ENCODE peak calls at places on chromosomes 11 and 22, in four cellular contexts. J, Y, A and R are unnamed samples.

GRCh38 chr11:116970485-116971292 is 127.5 kb downstream of the SIK3 start:
- DNase-seq in A (no peak), Y (no peak), J (no peak), R (no peak)

GRCh38 chr22:39997939-39998726 is 3.4 kb downstream of the FAM83F start:
- DNase-seq in A (no peak), J (no peak), Y (no peak), R (peak)

GRCh38 chr11:46356911-46357482 is 9.7 kb downstream of the DGKZ start:
- DNase-seq in J (no peak), Y (no peak), A (no peak), R (no peak)

GRCh38 chr22:25153961-25154685 is 45.5 kb upstream of the CRYBB3 start:
- DNase-seq in J (no peak), A (peak), Y (no peak), R (peak)

GRCh38 chr11:32884770-32885384 is 7.7 kb upstream of the QSER1 start:
- DNase-seq in Y (peak), J (no peak), A (no peak), R (peak)

GRCh38 chr11:129703846-129704245 is 111.8 kb upstream of the TMEM45B start:
- DNase-seq in J (no peak), Y (peak), A (no peak), R (no peak)

GRCh38 chr11:78478536-78478935 is 60.9 kb upstream of the GAB2 start:
- DNase-seq in J (no peak), A (no peak), Y (no peak), R (no peak)

GRCh38 chr11:93570759-93571413 is 27.7 kb upstream of the SMCO4 start:
- DNase-seq in A (peak), Y (no peak), J (no peak), R (no peak)

GRCh38 chr11:8338138-8338537 is 74.5 kb upstream of the LMO1 start:
- DNase-seq in A (peak), Y (peak), J (no peak), R (peak)

GRCh38 chr22:29314074-29314473 is 1.4 kb downstream of the RASL10A start:
- DNase-seq in J (no peak), A (no peak), Y (no peak), R (no peak)

GRCh38 chr22:50269573-50270301 is 443 bp downstream of the MAPK11 start:
- DNase-seq in Y (peak), A (no peak), J (no peak), R (no peak)

GRCh38 chr11:115151010-115151409 is 353.2 kb downstream of the CADM1 start:
- DNase-seq in Y (no peak), J (no peak), A (no peak), R (no peak)

DNA sequence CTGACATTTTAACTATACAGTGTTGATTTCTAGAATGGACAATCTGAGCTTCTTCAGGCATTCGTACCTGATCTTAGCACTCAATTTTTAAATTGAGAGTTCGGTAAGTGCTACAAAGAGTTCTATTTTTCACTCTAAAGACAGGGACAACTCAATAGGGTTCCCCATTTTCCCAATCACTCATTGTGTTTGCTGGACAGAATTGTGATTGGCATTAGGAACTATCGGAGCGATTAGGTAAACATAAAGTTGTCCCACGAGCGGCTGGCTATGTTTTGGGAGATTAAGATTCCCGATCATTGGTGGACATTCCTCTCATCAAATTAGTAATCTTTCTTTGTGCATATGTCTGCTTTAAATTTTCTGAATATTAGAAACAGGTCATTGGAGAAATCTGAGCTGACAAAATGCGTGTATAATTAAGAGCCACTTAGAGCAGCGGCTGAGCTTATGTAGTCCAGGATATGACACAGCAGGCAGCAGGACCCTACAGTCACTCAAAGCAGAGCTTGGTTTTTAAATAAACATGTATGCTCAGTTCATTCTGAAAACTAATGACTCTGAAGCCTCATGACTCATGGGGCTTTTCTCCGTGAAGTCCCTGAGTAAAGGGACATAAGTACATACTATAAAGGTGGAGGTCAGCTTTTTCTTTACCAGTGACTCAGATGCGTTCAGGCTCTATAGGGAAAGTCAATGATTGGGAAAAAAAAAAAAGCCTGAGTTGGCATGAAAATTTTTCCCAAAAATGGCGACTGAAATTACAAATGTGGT is 109.4 kb downstream of the GRIA4 start:
- DNase-seq in Y (no peak), J (peak), A (peak), R (no peak)
- TF ChIP-seq JUNB in Y (no peak), J (peak), A (no peak), R (no peak)

GRCh38 chr11:47595967-47596366 is 1.8 kb upstream of the C1QTNF4 start:
- DNase-seq in A (no peak), Y (no peak), J (no peak), R (no peak)

GRCh38 chr11:47595029-47595428 is 818 bp upstream of the C1QTNF4 start:
- DNase-seq in A (no peak), J (no peak), Y (no peak), R (no peak)

GRCh38 chr11:47592970-47593369 is 1.2 kb downstream of the C1QTNF4 start:
- DNase-seq in Y (no peak), J (no peak), A (no peak), R (no peak)

GRCh38 chr11:47593492-47593933 is 698 bp downstream of the C1QTNF4 start:
- DNase-seq in J (no peak), Y (no peak), A (no peak), R (no peak)

GRCh38 chr11:47593934-47594855 is at the start of gene C1QTNF4:
- DNase-seq in J (no peak), Y (no peak), A (no peak), R (peak)
- TF ChIP-seq EZH2 in J (no peak), Y (no peak), A (no peak), R (peak)

GRCh38 chr11:45022294-45023064 is 71.8 kb upstream of the TP53I11 start:
- DNase-seq in Y (no peak), A (no peak), J (no peak), R (peak)
- TF ChIP-seq JUNB in Y (no peak), A (no peak), J (no peak), R (no peak)

GRCh38 chr22:45865561-45866397 is 111.2 kb downstream of the WNT7B start:
- DNase-seq in Y (no peak), A (no peak), J (no peak), R (peak)

GRCh38 chr22:45867906-45868555 is 108.9 kb downstream of the WNT7B start:
- DNase-seq in A (no peak), J (no peak), Y (no peak), R (peak)

GRCh38 chr22:45868586-45869443 is 108.1 kb downstream of the WNT7B start:
- DNase-seq in Y (no peak), J (no peak), A (no peak), R (no peak)

GRCh38 chr22:45866398-45867117 is 110.4 kb downstream of the WNT7B start:
- DNase-seq in Y (no peak), A (no peak), J (no peak), R (peak)

GRCh38 chr22:45867118-45867905 is 109.7 kb downstream of the WNT7B start:
- DNase-seq in A (no peak), J (no peak), Y (no peak), R (peak)
- TF ChIP-seq EZH2 in A (no peak), J (no peak), Y (no peak), R (peak)

DNA sequence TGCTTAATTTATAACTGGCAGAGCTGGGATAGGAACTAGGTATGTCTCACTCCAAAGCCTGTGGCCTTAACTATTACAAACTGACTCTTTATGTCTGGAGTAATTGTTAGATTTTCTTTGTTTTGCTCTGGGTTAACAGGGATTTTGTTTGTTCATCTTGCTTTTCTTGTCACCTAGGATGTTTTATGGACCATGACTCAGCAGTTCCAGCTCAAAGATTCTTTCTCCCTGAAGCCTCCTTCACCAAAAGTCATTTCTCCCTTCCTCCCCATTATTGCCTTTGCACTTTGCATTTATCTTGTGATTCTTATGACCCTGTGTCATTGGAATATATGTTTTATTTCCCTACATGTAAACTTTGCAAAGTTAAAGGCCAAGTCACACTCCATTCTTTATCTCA is 327.9 kb downstream of the DLG2 start:
- DNase-seq in A (no peak), Y (no peak), J (no peak), R (peak)
- TF ChIP-seq JUNB in A (no peak), Y (no peak), J (no peak), R (no peak)

DNA sequence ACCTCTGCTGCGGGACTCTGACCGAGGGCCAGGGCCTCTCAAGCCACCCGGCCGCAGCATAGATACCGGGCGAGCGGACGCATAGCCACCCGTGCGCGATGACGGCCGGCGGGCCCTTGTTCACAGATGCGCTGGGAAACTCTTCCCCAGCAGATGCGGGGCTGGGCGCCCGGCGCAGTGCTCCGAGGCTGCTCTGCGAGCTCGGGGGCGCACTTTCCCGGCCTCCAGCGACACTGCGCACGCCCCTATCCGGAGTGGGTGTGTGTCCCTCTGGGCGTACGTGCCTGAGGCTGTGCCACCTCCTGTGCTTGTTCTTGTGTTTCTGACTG is 104.7 kb upstream of the E2F8 start:
- DNase-seq in A (no peak), Y (no peak), J (no peak), R (peak)
- TF ChIP-seq EZH2 in A (no peak), Y (no peak), J (no peak), R (no peak)

GRCh38 chr11:15747671-15748070 is 608.7 kb downstream of the SOX6 start:
- DNase-seq in A (no peak), Y (no peak), J (peak), R (no peak)
- TF ChIP-seq JUNB in A (no peak), Y (no peak), J (no peak), R (no peak)

GRCh38 chr11:114058871-114059277 is 637 bp upstream of the ZBTB16 start:
- DNase-seq in Y (no peak), J (no peak), A (no peak), R (peak)

GRCh38 chr11:114060402-114061052 is 1.0 kb downstream of the ZBTB16 start:
- DNase-seq in J (no peak), A (no peak), Y (peak), R (peak)

GRCh38 chr11:114059278-114059983 is at the start of gene ZBTB16:
- DNase-seq in J (no peak), A (no peak), Y (peak), R (peak)

GRCh38 chr11:114061053-114062049 is 1.8 kb downstream of the ZBTB16 start:
- DNase-seq in J (no peak), Y (peak), A (no peak), R (peak)

GRCh38 chr11:114059984-114060401 is 482 bp downstream of the ZBTB16 start:
- DNase-seq in A (no peak), J (no peak), Y (peak), R (peak)
- TF ChIP-seq EZH2 in A (no peak), J (no peak), Y (no peak), R (peak)

GRCh38 chr11:19853901-19854300 is 141.3 kb downstream of the NAV2 start:
- DNase-seq in J (no peak), Y (no peak), A (no peak), R (no peak)
- TF ChIP-seq JUNB in J (no peak), Y (no peak), A (no peak), R (no peak)